ENCODE peak calls at places on chromosome 21, in eight cellular contexts. O is naive thymus-derived CD4-positive, alpha-beta T cell; X is BE2C; M is IMR-90; P is aorta; K is PC-9; T is CD8-positive, alpha-beta memory T cell; J is pancreas. U is an unnamed sample. For H3K9me3, the result is how much of the 10 kb centered on the place peaks cover.

GRCh38 chr21:45225041-45225740 is 62.5 kb downstream of the POFUT2 start:
- DNase-seq in O (no peak), X (no peak), M (no peak), P (peak), K (no peak), T (no peak), J (no peak), U (no peak)

GRCh38 chr21:45108808-45109800 is 34.7 kb downstream of the ADARB1 start:
- DNase-seq in O (no peak), X (no peak), M (no peak), P (no peak), K (no peak), T (no peak), J (no peak), U (no peak)

GRCh38 chr21:36630485-36631206 is 68.3 kb upstream of the SIM2 start:
- DNase-seq in O (peak), X (peak), M (peak), P (no peak), K (peak), T (peak), J (peak), U (peak)

GRCh38 chr21:46171585-46171984 is 12.7 kb downstream of the SPATC1L start:
- DNase-seq in O (no peak), X (no peak), M (no peak), P (no peak), K (no peak), T (no peak), J (no peak), U (no peak)

GRCh38 chr21:35617491-35617890 is 442.8 kb downstream of the SETD4 start:
- DNase-seq in O (no peak), X (no peak), M (no peak), P (no peak), K (no peak), T (no peak), J (no peak), U (no peak)

GRCh38 chr21:32806810-32807386 is 35.3 kb upstream of the PAXBP1 start:
- DNase-seq in O (no peak), X (no peak), M (peak), P (no peak), K (no peak), T (no peak), J (no peak), U (no peak)

GRCh38 chr21:29342394-29342957 is 43.8 kb downstream of the BACH1 start:
- DNase-seq in O (no peak), X (no peak), M (peak), P (peak), K (peak), T (no peak), J (peak), U (no peak)

GRCh38 chr21:36542312-36543101 is 62.6 kb upstream of the CLDN14 start:
- DNase-seq in O (no peak), X (no peak), M (no peak), P (no peak), K (no peak), T (no peak), J (no peak), U (no peak)

GRCh38 chr21:27536319-27536718 is 569.4 kb upstream of the ADAMTS5 start:
- DNase-seq in O (no peak), X (no peak), M (peak), P (no peak), K (no peak), T (no peak), J (no peak), U (no peak)

GRCh38 chr21:35475768-35476167 is 426.7 kb upstream of the RUNX1 start:
- DNase-seq in O (peak), X (no peak), M (peak), P (no peak), K (no peak), T (no peak), J (no peak), U (no peak)

GRCh38 chr21:34344058-34344425 is 19.8 kb upstream of the KCNE2 start:
- DNase-seq in O (no peak), X (no peak), M (no peak), P (no peak), K (no peak), T (no peak), J (no peak), U (no peak)

GRCh38 chr21:33584455-33584854 is 4.0 kb downstream of the DONSON start:
- DNase-seq in O (no peak), X (no peak), M (no peak), P (no peak), K (no peak), T (no peak), J (no peak), U (no peak)

GRCh38 chr21:27246741-27247140 is 279.9 kb upstream of the ADAMTS5 start:
- DNase-seq in O (no peak), X (no peak), M (peak), P (no peak), K (no peak), T (no peak), J (no peak), U (no peak)

GRCh38 chr21:31425158-31425557 is 81.1 kb upstream of the TIAM1 start:
- DNase-seq in O (no peak), X (no peak), M (no peak), P (no peak), K (no peak), T (no peak), J (no peak), U (no peak)

GRCh38 chr21:43871487-43871886 is 6.5 kb downstream of the AGPAT3 start:
- DNase-seq in O (no peak), X (no peak), M (no peak), P (peak), K (no peak), T (no peak), J (no peak), U (no peak)

GRCh38 chr21:41576010-41576615 is 68.2 kb upstream of the TMPRSS2 start:
- DNase-seq in O (no peak), X (no peak), M (no peak), P (no peak), K (no peak), T (no peak), J (no peak), U (no peak)

GRCh38 chr21:34227386-34227852 is 136.4 kb upstream of the KCNE2 start:
- DNase-seq in O (no peak), X (no peak), M (peak), P (peak), K (no peak), T (no peak), J (no peak), U (no peak)

GRCh38 chr21:35491920-35492678 is 443.0 kb upstream of the RUNX1 start:
- DNase-seq in O (no peak), X (no peak), M (no peak), P (no peak), K (no peak), T (no peak), J (no peak), U (no peak)

GRCh38 chr21:44780140-44780508 is 21.5 kb downstream of the UBE2G2 start:
- DNase-seq in O (no peak), X (no peak), M (no peak), P (no peak), K (no peak), T (no peak), J (no peak), U (no peak)

GRCh38 chr21:43866233-43866632 is 1.2 kb downstream of the AGPAT3 start:
- DNase-seq in O (peak), X (peak), M (peak), P (peak), K (no peak), T (peak), J (no peak), U (peak)

GRCh38 chr21:33025471-33026298 is at the start of gene OLIG2:
- DNase-seq in O (no peak), X (peak), M (peak), P (no peak), K (no peak), T (no peak), J (no peak), U (no peak)

GRCh38 chr21:43768868-43769167 is 7.3 kb downstream of the CSTB start:
- DNase-seq in O (no peak), X (no peak), M (no peak), P (no peak), K (peak), T (no peak), J (no peak), U (no peak)

GRCh38 chr21:37079211-37079824 is 6.3 kb downstream of the TTC3 start:
- DNase-seq in O (no peak), X (no peak), M (no peak), P (no peak), K (no peak), T (no peak), J (no peak), U (no peak)

GRCh38 chr21:46149205-46149901 is 6.0 kb downstream of the FTCD start:
- DNase-seq in O (no peak), X (peak), M (no peak), P (peak), K (no peak), T (no peak), J (no peak), U (no peak)

DNA sequence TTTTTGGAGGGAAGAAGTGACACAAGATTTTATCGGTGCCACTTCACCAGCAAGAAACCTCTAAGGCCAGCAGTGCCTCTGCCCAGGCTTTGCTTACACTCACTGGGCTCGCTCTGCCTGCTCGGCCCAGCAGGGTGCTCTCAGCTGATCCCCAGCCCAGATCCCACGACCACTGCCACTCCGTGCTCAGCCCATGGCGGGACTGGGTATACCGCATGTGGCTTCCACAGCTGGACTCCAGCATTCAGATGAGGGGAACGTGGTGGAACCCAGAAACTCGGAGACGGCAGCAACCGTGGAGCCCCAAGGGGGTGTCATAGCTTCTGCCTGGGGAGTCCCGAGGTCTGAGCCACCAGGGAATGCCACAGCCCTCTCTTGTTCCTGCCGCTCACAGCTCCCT is 12.9 kb downstream of the USP25 start:
- DNase-seq in O (no peak), X (no peak), M (no peak), P (no peak), K (no peak), T (no peak), J (no peak), U (no peak)
- H3K9me3 ChIP-seq in O (under half), X (under half), M (under half), P (under half), K (under half), T (under half), J (under half), U (under half)

DNA sequence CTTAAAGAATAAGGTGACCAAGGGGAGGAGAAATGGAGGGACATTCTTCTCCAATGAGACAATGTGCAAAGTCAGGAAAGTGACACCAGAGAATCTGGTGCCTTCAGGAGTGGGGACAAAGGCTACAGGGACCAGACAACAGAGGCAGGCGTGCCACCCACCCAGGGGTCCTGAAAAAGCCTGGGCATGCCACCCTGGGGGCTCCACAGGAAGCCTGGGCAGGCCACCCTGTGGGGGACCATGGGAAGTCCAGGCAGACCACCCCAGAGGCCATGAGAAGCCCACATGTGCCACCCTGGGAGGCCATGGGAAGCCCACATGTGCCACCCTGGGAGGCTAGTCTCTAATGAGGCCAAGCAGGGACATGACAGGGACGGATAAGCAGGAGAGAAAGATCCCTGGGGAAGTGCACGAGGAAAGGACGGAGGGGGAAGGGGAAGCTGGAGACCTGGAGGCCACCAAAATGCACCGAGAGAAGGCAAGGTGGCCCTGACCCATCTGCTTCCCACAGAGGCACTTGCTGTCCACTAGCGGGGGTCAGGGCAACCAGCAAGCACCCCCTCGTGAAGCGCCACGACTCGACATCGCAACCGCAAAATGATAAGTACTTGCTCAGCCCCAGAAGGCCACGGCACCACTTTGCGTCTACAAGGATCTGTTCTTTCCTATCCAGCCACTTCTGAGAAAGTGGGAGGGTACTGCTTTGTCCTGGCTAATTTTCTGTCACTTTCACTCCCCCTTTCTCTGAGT is 7.2 kb upstream of the PDE9A start:
- DNase-seq in O (no peak), X (peak), M (no peak), P (peak), K (no peak), T (no peak), J (no peak), U (no peak)
- H3K9me3 ChIP-seq in O (under half), X (under half), M (under half), P (under half), K (under half), T (under half), J (under half), U (under half)

GRCh38 chr21:40404319-40404906 is 442.5 kb downstream of the DSCAM start:
- DNase-seq in O (no peak), X (no peak), M (no peak), P (no peak), K (no peak), T (no peak), J (no peak), U (no peak)
- H3K9me3 ChIP-seq in O (under half), X (under half), M (under half), P (under half), K (under half), T (under half), J (under half), U (under half)

GRCh38 chr21:15743593-15743992 is 13.8 kb downstream of the USP25 start:
- DNase-seq in O (no peak), X (no peak), M (no peak), P (no peak), K (no peak), T (no peak), J (no peak), U (no peak)
- H3K9me3 ChIP-seq in O (under half), X (under half), M (under half), P (under half), K (under half), T (under half), J (under half), U (under half)

DNA sequence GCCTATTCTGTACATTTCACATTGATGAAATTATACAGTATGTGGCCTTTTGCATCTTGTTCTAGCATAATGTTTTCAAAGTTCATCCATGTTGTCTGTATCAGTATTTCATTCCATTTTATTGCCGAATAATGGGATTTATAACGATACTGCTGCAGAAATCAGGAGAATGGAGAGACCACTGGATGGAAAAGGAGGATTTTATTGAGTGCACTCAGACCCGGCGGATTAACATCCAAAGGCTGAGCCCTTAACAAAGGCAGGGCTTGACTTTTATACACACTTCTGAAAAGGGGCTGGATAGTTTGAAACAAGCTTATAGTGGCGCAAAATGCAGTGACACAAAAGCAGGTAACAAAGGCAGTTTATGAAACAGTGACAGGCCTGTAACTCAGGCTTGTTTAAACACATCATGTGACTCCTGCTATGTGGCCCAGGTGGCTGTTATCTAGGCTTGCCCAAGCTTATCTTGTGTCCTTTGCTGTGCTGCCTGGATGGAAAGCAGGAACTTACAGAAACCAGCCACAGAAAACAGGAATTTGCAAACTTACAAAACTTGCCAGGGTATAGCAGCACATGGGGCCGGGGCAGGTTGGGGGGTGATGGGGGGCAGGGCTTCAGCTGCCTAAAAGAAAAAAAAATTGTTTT is 32.8 kb upstream of the KCNJ15 start:
- DNase-seq in O (no peak), X (no peak), M (peak), P (no peak), K (no peak), T (no peak), J (no peak), U (peak)
- H3K9me3 ChIP-seq in O (under half), X (under half), M (under half), P (under half), K (under half), T (under half), J (under half), U (under half)

GRCh38 chr21:8989883-8990325 is 1531.5 kb upstream of the TPTE start:
- DNase-seq in O (no peak), X (peak), M (no peak), P (peak), K (peak), T (no peak), J (no peak), U (no peak)

GRCh38 chr21:8990326-8991087 is 1530.9 kb upstream of the TPTE start:
- DNase-seq in O (no peak), X (peak), M (no peak), P (peak), K (peak), T (no peak), J (no peak), U (no peak)

GRCh38 chr21:8991088-8991907 is 1530.1 kb upstream of the TPTE start:
- DNase-seq in O (no peak), X (peak), M (no peak), P (no peak), K (peak), T (no peak), J (no peak), U (no peak)

GRCh38 chr21:8988696-8989095 is 1532.7 kb upstream of the TPTE start:
- DNase-seq in O (no peak), X (no peak), M (no peak), P (no peak), K (no peak), T (no peak), J (no peak), U (no peak)

GRCh38 chr21:8989261-8989882 is 1532.0 kb upstream of the TPTE start:
- DNase-seq in O (no peak), X (peak), M (no peak), P (no peak), K (peak), T (no peak), J (no peak), U (no peak)
- H3K9me3 ChIP-seq in O (under half), X (under half), M (under half), P (under half), K (under half), T (under half), J (under half), U (under half)

GRCh38 chr21:24969068-24969467 is 638.2 kb downstream of the MRPL39 start:
- DNase-seq in O (no peak), X (no peak), M (no peak), P (no peak), K (no peak), T (no peak), J (no peak), U (no peak)
- H3K9me3 ChIP-seq in O (under half), X (under half), M (under half), P (under half), K (under half), T (under half), J (under half), U (under half)

U was measured in colonic mucosa.